ENCODE peak calls at places on chromosomes 4 and X, in four cellular contexts. One of them, this sample, is unnamed.

GRCh38 chr4:147985376-147985775 is 253.5 kb downstream of the ARHGAP10 start:
- DNase-seq in IMR-90: no peak
- DNase-seq in K562: no peak
- DNase-seq in GM12878: no peak
- DNase-seq in this sample: no peak

GRCh38 chr4:22391548-22391947 is 124.3 kb downstream of the ADGRA3 start:
- DNase-seq in GM12878: no peak
- DNase-seq in K562: no peak
- DNase-seq in IMR-90: peak; percentile 54
- DNase-seq in this sample: no peak

GRCh38 chrX:24862343-24862742 is 153.4 kb downstream of the ARX start:
- DNase-seq in IMR-90: peak; percentile 52
- DNase-seq in K562: no peak
- DNase-seq in GM12878: no peak
- DNase-seq in this sample: no peak

GRCh38 chr4:114078636-114079035 is 99.2 kb upstream of the ARSJ start:
- DNase-seq in IMR-90: peak; percentile 9
- DNase-seq in K562: no peak
- DNase-seq in GM12878: no peak
- DNase-seq in this sample: no peak

GRCh38 chrX:147917700-147918694 is 6.3 kb downstream of the FMR1 start:
- DNase-seq in GM12878: peak; percentile 26
- DNase-seq in IMR-90: peak; percentile 4
- DNase-seq in K562: no peak
- DNase-seq in this sample: peak; percentile 20

GRCh38 chr4:181592221-181592745 is 650.9 kb upstream of the TENM3 start:
- DNase-seq in K562: no peak
- DNase-seq in GM12878: no peak
- DNase-seq in IMR-90: peak; percentile 46
- DNase-seq in this sample: no peak

GRCh38 chrX:37509349-37509748 is 62.1 kb upstream of the LANCL3 start:
- DNase-seq in GM12878: no peak
- DNase-seq in IMR-90: no peak
- DNase-seq in K562: no peak
- DNase-seq in this sample: peak; percentile 1

GRCh38 chrX:115650916-115651315 is 89.9 kb downstream of the PLS3 start:
- DNase-seq in K562: peak; percentile 10
- DNase-seq in IMR-90: peak; percentile 47
- DNase-seq in GM12878: peak; percentile 17
- DNase-seq in this sample: peak; percentile 31

GRCh38 chrX:129930941-129931410 is 25.0 kb downstream of the UTP14A start:
- DNase-seq in GM12878: no peak
- DNase-seq in IMR-90: no peak
- DNase-seq in K562: no peak
- DNase-seq in this sample: no peak

GRCh38 chr4:84814100-84814750 is 152.3 kb downstream of the WDFY3 start:
- DNase-seq in GM12878: no peak
- DNase-seq in K562: no peak
- DNase-seq in IMR-90: peak; percentile 96
- DNase-seq in this sample: peak; percentile 87

GRCh38 chrX:38975368-38975767 is 174.1 kb downstream of the MID1IP1 start:
- DNase-seq in GM12878: no peak
- DNase-seq in K562: no peak
- DNase-seq in IMR-90: no peak
- DNase-seq in this sample: no peak

GRCh38 chrX:138191998-138192397 is 519.5 kb downstream of the FGF13 start:
- DNase-seq in IMR-90: peak; percentile 19
- DNase-seq in K562: peak; percentile 20
- DNase-seq in GM12878: no peak
- DNase-seq in this sample: no peak

GRCh38 chr4:180598281-180598680 is 1644.9 kb upstream of the TENM3 start:
- DNase-seq in K562: no peak
- DNase-seq in IMR-90: no peak
- DNase-seq in GM12878: no peak
- DNase-seq in this sample: no peak

GRCh38 chr4:17491196-17491595 is 20.7 kb downstream of the QDPR start:
- DNase-seq in GM12878: no peak
- DNase-seq in K562: no peak
- DNase-seq in IMR-90: no peak
- DNase-seq in this sample: no peak

GRCh38 chr4:78592104-78592783 is 40.7 kb downstream of the ANXA3 start:
- DNase-seq in K562: peak; percentile 70
- DNase-seq in GM12878: no peak
- DNase-seq in IMR-90: no peak
- DNase-seq in this sample: no peak

GRCh38 chrX:70479970-70480659 is 35.5 kb downstream of the DLG3 start:
- DNase-seq in IMR-90: no peak
- DNase-seq in K562: no peak
- DNase-seq in GM12878: no peak
- DNase-seq in this sample: peak; percentile 8

GRCh38 chr4:142040043-142040442 is 403.7 kb downstream of the IL15 start:
- DNase-seq in GM12878: no peak
- DNase-seq in K562: no peak
- DNase-seq in IMR-90: no peak
- DNase-seq in this sample: no peak

GRCh38 chr4:72489267-72489666 is 79.8 kb downstream of the ADAMTS3 start:
- DNase-seq in K562: no peak
- DNase-seq in GM12878: no peak
- DNase-seq in IMR-90: peak; percentile 4
- DNase-seq in this sample: no peak

GRCh38 chrX:132618810-132619209 is 130.0 kb upstream of the MBNL3 start:
- DNase-seq in IMR-90: no peak
- DNase-seq in GM12878: no peak
- DNase-seq in K562: no peak
- DNase-seq in this sample: no peak

GRCh38 chr4:74111990-74112389 is 13.0 kb upstream of the CXCL2 start:
- DNase-seq in GM12878: no peak
- DNase-seq in IMR-90: peak; percentile 36
- DNase-seq in K562: no peak
- DNase-seq in this sample: peak; percentile 64

GRCh38 chrX:7294483-7294882 is 146.5 kb upstream of the PUDP start:
- DNase-seq in GM12878: no peak
- DNase-seq in IMR-90: peak; percentile 27
- DNase-seq in K562: no peak
- DNase-seq in this sample: no peak

GRCh38 chr4:1375761-1376322 is 28.8 kb downstream of the UVSSA start:
- DNase-seq in IMR-90: no peak
- DNase-seq in K562: no peak
- DNase-seq in GM12878: no peak
- DNase-seq in this sample: no peak

GRCh38 chr4:118770741-118771187 is 65.2 kb downstream of the SEC24D start:
- DNase-seq in K562: no peak
- DNase-seq in GM12878: no peak
- DNase-seq in IMR-90: peak; percentile 39
- DNase-seq in this sample: no peak

GRCh38 chr4:118774989-118775388 is 60.9 kb downstream of the SEC24D start:
- DNase-seq in GM12878: no peak
- DNase-seq in IMR-90: peak; percentile 61
- DNase-seq in K562: no peak
- DNase-seq in this sample: peak; percentile 45

GRCh38 chr4:118774321-118774720 is 61.6 kb downstream of the SEC24D start:
- DNase-seq in K562: no peak
- DNase-seq in IMR-90: no peak
- DNase-seq in GM12878: no peak
- DNase-seq in this sample: peak; percentile 72

GRCh38 chr4:118773082-118773792 is 62.7 kb downstream of the SEC24D start:
- DNase-seq in IMR-90: no peak
- DNase-seq in K562: no peak
- DNase-seq in GM12878: no peak
- DNase-seq in this sample: peak; percentile 40

DNA sequence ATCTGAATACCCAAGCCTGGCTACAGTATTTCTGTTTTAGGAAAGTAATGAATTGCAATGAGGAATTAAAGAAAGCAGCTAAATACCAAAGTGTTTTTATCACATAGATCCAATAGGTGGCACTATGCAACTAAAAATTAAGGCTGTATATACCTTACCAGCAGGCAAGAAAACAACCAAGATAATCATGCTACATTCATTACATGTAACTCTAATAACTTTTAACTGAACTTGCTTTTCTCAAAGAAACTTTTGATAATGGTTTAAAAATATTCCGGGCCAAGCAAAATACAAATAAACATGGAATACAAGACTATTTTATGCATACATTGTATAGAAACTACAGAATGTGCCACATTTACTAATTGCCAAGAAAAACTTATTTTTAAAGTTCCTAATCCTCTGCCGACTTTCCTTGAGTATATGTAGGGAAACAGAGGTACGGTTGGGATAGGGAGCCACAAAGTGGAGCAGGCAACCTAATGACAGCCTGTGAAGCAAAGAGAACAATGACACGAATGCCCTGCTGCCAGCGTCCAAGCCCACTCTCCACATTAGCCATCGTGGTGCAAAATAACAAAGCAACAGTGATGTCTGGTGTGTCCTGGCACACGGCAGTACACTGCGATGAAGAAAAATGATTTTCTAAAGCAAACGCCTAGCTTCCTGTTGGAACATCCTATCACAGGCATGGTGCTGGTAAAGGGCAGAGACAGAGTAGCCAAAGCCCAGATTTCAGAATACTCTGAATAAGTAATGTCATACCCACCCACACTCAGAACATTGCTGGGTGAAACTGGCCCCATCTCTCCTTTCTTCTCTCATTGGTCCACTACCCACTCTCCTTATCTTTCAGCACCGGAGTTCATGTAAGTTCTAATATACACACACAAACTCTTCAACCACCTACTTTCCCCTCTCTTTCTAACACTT is 63.5 kb downstream of the SEC24D start:
- DNase-seq in K562: no peak
- DNase-seq in IMR-90: peak; percentile 70
- DNase-seq in GM12878: no peak
- DNase-seq in this sample: peak; percentile 55
- TF ChIP-seq FOS in K562: no peak
- TF ChIP-seq FOS in IMR-90: no peak
- TF ChIP-seq FOS in GM12878: no peak
- TF ChIP-seq FOS in this sample: no peak

GRCh38 chr4:82833696-82834313 is 35.2 kb upstream of the SCD5 start:
- DNase-seq in K562: no peak
- DNase-seq in GM12878: no peak
- DNase-seq in IMR-90: peak; percentile 94
- DNase-seq in this sample: peak; percentile 74
- TF ChIP-seq FOS in K562: no peak
- TF ChIP-seq FOS in GM12878: no peak
- TF ChIP-seq FOS in IMR-90: peak; percentile 86
- TF ChIP-seq FOS in this sample: peak; percentile 57

DNA sequence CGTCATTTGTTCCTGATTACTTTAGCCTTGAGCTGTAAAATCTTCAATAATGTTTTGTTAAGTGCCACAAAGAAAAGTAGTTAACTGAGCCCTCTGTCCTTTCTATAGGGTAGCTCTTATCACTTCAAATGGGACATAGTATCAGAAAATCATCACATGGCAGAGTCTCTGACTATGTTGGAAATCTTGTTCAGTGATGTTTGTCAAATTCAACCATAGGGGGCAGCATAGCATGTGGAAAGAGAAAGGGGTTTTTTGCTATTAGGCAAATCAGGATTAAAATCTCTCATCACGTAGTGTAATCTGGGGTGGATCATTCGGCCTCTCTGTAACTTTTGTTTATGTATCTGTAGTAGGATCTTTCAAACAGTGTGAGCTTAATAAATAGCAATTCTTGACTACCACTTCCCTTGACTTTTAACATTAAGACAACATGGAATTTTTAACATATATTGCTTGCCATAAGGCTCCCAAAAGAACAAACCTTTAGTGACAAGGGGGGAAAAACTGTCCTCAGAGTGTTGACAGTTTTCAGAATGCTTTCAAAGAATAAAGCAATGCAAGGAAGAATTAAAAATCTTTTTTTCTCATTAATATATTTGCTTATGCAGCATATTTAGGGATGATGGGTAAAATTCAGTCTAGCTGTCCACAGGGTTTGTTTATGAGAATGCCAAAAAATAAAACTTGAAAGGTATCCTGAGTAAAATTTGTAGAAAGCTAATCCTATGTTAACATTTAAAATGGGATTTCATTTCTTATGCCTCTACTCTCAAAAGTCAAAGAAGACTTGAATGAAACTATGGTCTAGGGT is 127.2 kb downstream of the FBXW7 start:
- DNase-seq in K562: peak; percentile 17
- DNase-seq in GM12878: no peak
- DNase-seq in IMR-90: peak; percentile 50
- DNase-seq in this sample: peak; percentile 42
- TF ChIP-seq FOS in K562: no peak
- TF ChIP-seq FOS in GM12878: no peak
- TF ChIP-seq FOS in IMR-90: no peak
- TF ChIP-seq FOS in this sample: no peak

GRCh38 chr4:93186846-93187245 is 641.7 kb upstream of the ATOH1 start:
- DNase-seq in K562: no peak
- DNase-seq in IMR-90: no peak
- DNase-seq in GM12878: no peak
- DNase-seq in this sample: no peak

GRCh38 chr4:93183589-93183988 is 645.0 kb upstream of the ATOH1 start:
- DNase-seq in IMR-90: no peak
- DNase-seq in K562: no peak
- DNase-seq in GM12878: no peak
- DNase-seq in this sample: peak; percentile 25

GRCh38 chr4:93184093-93184492 is 644.5 kb upstream of the ATOH1 start:
- DNase-seq in GM12878: no peak
- DNase-seq in K562: no peak
- DNase-seq in IMR-90: no peak
- DNase-seq in this sample: no peak

GRCh38 chr4:93187892-93188291 is 640.7 kb upstream of the ATOH1 start:
- DNase-seq in IMR-90: no peak
- DNase-seq in K562: no peak
- DNase-seq in GM12878: no peak
- DNase-seq in this sample: no peak

DNA sequence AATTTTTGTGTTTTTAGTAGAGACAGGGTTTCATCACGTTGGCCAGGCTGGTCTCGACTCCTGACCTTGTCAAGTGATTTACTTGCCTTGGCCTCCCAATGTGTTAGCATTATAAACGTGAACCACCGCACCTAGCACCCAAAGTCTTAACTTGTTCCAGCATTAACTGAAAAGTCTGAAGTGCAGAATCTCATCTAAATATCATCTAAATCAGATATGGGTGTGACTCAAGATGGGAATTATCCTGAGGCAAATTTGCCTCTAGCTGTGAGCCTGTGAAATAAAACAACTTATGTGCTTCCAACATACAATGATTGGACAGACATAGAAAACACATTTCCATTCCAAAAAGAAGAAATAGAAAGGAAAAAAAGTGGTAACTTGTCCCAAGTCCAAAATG is 641.1 kb upstream of the ATOH1 start:
- DNase-seq in IMR-90: no peak
- DNase-seq in GM12878: no peak
- DNase-seq in K562: no peak
- DNase-seq in this sample: no peak
- TF ChIP-seq FOS in IMR-90: no peak
- TF ChIP-seq FOS in GM12878: no peak
- TF ChIP-seq FOS in K562: no peak
- TF ChIP-seq FOS in this sample: no peak

GRCh38 chr4:155960522-155960921 is 6.9 kb upstream of the CTSO start:
- DNase-seq in GM12878: no peak
- DNase-seq in K562: no peak
- DNase-seq in IMR-90: peak; percentile 61
- DNase-seq in this sample: no peak
- TF ChIP-seq FOS in GM12878: no peak
- TF ChIP-seq FOS in K562: no peak
- TF ChIP-seq FOS in IMR-90: no peak
- TF ChIP-seq FOS in this sample: no peak

This sample was measured in endothelial cell of umbilical vein.